ENCODE peak calls at places on chromosomes 16 and 17, in four cellular contexts. One of them, this sample, is unnamed.

GRCh38 chr16:85234310-85235235 is 122.3 kb upstream of the CIBAR2 start:
- DNase-seq in WTC11: peak; percentile 92
- DNase-seq in SK-N-SH: peak; percentile 96
- DNase-seq in GM12878: no peak
- DNase-seq in this sample: peak; percentile 98

GRCh38 chr16:85361441-85362118 is 249.3 kb upstream of the CIBAR2 start:
- DNase-seq in WTC11: no peak
- DNase-seq in SK-N-SH: peak; percentile 77
- DNase-seq in GM12878: no peak
- DNase-seq in this sample: no peak

GRCh38 chr16:1678500-1679098 is 520 bp downstream of the JPT2 start:
- DNase-seq in WTC11: no peak
- DNase-seq in SK-N-SH: no peak
- DNase-seq in GM12878: no peak
- DNase-seq in this sample: peak; percentile 37

GRCh38 chr16:48318630-48319029 is 66.6 kb downstream of the SIAH1 start:
- DNase-seq in WTC11: peak; percentile 18
- DNase-seq in SK-N-SH: no peak
- DNase-seq in GM12878: peak; percentile 23
- DNase-seq in this sample: no peak

GRCh38 chr16:89319883-89320716 is 102.6 kb downstream of the ZNF778 start:
- DNase-seq in WTC11: no peak
- DNase-seq in SK-N-SH: no peak
- DNase-seq in GM12878: peak; percentile 17
- DNase-seq in this sample: peak; percentile 86

GRCh38 chr16:65745-66144 is 6.7 kb downstream of the RHBDF1 start:
- DNase-seq in WTC11: peak; percentile 92
- DNase-seq in SK-N-SH: peak; percentile 95
- DNase-seq in GM12878: no peak
- DNase-seq in this sample: peak; percentile 84

GRCh38 chr17:27544350-27545131 is 86.4 kb upstream of the LGALS9 start:
- DNase-seq in WTC11: no peak
- DNase-seq in SK-N-SH: no peak
- DNase-seq in GM12878: peak; percentile 96
- DNase-seq in this sample: peak; percentile 63

GRCh38 chr17:2365132-2365531 is 27.8 kb downstream of the SGSM2 start:
- DNase-seq in WTC11: no peak
- DNase-seq in SK-N-SH: no peak
- DNase-seq in GM12878: no peak
- DNase-seq in this sample: no peak

GRCh38 chr17:49926886-49927285 is 42.1 kb upstream of the DLX4 start:
- DNase-seq in WTC11: no peak
- DNase-seq in SK-N-SH: no peak
- DNase-seq in GM12878: no peak
- DNase-seq in this sample: peak; percentile 62

GRCh38 chr17:49928126-49928800 is 40.7 kb upstream of the DLX4 start:
- DNase-seq in WTC11: no peak
- DNase-seq in SK-N-SH: no peak
- DNase-seq in GM12878: no peak
- DNase-seq in this sample: no peak

GRCh38 chr17:49931416-49931815 is 37.6 kb upstream of the DLX4 start:
- DNase-seq in WTC11: no peak
- DNase-seq in SK-N-SH: no peak
- DNase-seq in GM12878: no peak
- DNase-seq in this sample: no peak

GRCh38 chr17:49930880-49931279 is 38.1 kb upstream of the DLX4 start:
- DNase-seq in WTC11: no peak
- DNase-seq in SK-N-SH: no peak
- DNase-seq in GM12878: no peak
- DNase-seq in this sample: no peak

DNA sequence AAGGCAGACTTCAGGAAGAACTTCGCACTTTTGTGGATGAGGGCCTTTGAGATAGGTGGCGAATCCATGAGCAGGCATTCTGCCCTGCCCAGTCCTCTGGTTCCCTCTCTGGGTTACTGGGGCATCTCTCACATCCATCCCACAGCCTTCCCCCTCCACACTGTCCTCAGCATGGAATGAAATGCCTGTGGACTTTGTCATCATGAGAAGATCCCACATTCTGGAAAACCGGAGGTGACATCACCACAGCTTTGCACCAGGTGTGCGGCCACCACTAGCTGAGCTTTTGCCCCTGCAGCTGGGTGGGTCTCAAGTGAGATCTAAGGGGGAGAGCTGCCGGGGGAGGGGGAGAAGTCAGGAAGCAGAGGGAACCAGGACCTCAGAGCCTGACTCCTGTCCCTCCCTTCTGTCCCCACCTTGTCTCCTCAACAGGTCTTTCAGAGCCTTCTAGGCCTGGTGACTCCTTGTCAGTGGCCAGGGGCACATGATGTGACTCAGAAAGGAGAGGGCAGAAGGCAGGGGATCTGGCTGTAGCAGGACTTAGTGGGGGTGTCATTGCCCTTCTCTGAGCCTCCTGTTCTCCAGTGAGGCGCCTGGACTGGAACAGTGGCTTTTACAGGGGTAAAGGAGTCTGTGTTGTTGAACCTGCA is 40.0 kb upstream of the DLX4 start:
- DNase-seq in WTC11: no peak
- DNase-seq in SK-N-SH: no peak
- DNase-seq in GM12878: no peak
- DNase-seq in this sample: no peak
- TF ChIP-seq USF1 in WTC11: no peak
- TF ChIP-seq USF1 in SK-N-SH: no peak
- TF ChIP-seq USF1 in GM12878: no peak
- TF ChIP-seq USF1 in this sample: no peak

DNA sequence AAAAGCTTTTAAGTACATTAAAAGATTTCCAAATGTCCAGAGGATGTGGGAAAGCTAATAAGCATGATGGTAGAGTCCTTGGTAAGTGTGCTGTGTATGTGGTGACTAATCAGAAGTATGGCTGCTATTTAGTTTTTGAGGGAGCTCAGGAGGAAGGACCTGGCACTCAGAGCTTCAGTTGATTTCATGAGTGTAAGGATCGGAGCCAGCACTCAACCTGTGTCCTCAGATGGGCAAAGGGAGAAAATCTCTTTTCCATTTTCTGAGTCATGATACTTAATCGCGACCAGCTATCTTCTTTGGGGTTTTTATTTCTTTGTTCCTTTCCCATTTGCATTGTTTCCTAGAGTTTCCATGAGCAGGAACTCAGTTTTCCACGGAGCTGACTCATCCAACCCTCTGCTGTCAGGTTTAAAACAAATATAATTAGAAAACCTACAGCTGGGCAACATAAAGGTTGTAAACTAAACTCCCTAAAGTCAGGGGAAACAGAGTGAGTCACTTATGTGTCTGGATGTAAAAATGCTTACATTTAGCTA is 125.4 kb downstream of the MAP2K6 start:
- DNase-seq in WTC11: no peak
- DNase-seq in SK-N-SH: no peak
- DNase-seq in GM12878: no peak
- DNase-seq in this sample: no peak
- TF ChIP-seq USF1 in WTC11: no peak
- TF ChIP-seq USF1 in SK-N-SH: no peak
- TF ChIP-seq USF1 in GM12878: no peak
- TF ChIP-seq USF1 in this sample: no peak

GRCh38 chr16:24995469-24995868 is 19.7 kb downstream of the ARHGAP17 start:
- DNase-seq in WTC11: peak; percentile 39
- DNase-seq in SK-N-SH: no peak
- DNase-seq in GM12878: no peak
- DNase-seq in this sample: peak; percentile 34

GRCh38 chr16:24995033-24995432 is 20.1 kb downstream of the ARHGAP17 start:
- DNase-seq in WTC11: no peak
- DNase-seq in SK-N-SH: no peak
- DNase-seq in GM12878: no peak
- DNase-seq in this sample: no peak

GRCh38 chr16:24996301-24996700 is 18.9 kb downstream of the ARHGAP17 start:
- DNase-seq in WTC11: no peak
- DNase-seq in SK-N-SH: no peak
- DNase-seq in GM12878: no peak
- DNase-seq in this sample: no peak

GRCh38 chr16:24992696-24993095 is 22.5 kb downstream of the ARHGAP17 start:
- DNase-seq in WTC11: no peak
- DNase-seq in SK-N-SH: no peak
- DNase-seq in GM12878: no peak
- DNase-seq in this sample: no peak

DNA sequence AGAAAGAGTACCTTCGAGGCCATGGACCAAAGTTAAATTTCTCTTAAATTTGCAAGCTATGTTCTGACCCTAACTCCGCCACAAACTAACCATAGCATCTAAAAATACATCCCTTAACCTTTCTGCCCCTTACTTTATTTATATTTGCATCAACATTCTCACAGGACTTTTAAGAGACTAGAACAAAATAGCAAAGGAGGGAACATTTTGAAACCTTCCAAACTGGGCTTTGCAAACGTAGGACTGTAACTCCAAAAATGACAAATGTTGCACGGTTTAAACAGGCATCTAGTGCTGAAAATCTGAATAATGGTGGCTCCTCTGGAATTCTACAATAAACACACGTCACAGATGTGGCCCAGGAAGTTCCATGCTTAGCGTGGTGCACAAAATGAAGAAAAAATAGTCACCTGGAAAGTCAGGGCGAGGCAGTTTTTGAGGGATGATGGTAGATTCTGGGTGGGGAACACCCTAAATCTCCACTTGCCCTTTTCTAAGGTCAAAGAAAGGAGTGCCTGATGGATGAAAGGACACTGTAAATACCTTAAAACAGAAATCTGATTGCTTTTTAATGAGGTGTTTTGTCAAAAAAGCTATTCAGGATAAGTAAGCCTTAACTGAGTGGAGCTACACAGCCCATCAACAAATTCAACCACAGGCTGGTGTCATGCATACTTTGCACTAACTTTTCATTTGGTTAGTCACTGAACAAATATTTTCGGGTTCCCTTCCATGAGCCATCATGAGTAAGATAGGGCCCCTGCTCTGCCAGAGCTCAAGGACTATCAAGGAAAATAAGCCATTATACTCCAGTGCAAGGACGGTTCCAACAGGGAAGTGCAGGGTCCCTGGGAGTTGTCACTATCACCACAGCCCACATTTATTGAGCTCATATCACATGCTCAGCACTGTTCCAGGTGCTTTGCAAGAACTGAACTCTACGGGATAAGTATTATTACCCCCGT is 21.2 kb downstream of the ARHGAP17 start:
- DNase-seq in WTC11: no peak
- DNase-seq in SK-N-SH: no peak
- DNase-seq in GM12878: no peak
- DNase-seq in this sample: peak; percentile 16
- TF ChIP-seq USF1 in WTC11: no peak
- TF ChIP-seq USF1 in SK-N-SH: no peak
- TF ChIP-seq USF1 in GM12878: no peak
- TF ChIP-seq USF1 in this sample: no peak

DNA sequence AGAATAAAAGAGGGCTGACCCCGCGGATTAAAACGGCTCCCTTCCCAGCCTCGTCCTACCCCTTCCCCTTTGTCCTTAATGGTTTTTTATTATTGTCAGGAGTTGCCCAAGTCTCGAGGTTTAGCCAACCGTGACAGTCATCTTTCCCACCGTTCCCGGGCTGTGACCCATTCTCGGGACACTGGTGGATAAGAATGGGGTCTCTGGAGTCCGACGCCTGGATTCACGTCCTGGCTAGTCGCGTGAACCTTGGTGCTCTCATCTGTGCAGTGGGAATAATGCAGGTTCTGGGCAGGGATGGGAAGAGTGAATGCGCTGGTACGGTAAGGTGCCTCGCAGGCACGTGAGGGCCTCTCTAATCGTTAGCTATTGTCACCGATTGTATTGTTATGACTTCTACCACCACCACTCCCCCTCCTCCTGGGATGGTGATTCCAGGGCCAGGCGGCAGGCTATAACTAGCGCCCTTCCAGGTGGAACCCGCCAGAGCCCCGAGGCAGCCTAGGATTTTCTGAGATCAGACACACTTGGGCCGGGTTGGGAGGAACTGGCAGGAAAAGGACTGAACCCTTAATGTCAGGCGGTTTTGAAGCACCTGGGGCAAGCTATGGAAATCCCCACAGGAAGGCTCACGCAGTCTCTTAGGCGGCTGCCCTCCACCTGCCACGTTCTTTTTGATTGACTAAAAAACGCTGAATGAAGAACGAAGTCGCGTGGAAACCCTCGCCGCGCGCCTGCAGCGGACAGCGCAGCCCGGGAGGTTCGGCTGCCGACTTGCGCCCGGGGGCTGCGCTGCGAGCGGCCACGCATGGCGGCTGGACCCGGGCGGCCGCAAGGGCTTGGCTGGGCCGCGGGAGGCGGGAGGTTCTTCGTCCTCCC is 2.7 kb downstream of the HS3ST3B1 start:
- DNase-seq in WTC11: peak; percentile 37
- DNase-seq in SK-N-SH: no peak
- DNase-seq in GM12878: no peak
- DNase-seq in this sample: peak; percentile 18
- TF ChIP-seq USF1 in WTC11: peak; percentile 63
- TF ChIP-seq USF1 in SK-N-SH: no peak
- TF ChIP-seq USF1 in GM12878: no peak
- TF ChIP-seq USF1 in this sample: peak; percentile 31

DNA sequence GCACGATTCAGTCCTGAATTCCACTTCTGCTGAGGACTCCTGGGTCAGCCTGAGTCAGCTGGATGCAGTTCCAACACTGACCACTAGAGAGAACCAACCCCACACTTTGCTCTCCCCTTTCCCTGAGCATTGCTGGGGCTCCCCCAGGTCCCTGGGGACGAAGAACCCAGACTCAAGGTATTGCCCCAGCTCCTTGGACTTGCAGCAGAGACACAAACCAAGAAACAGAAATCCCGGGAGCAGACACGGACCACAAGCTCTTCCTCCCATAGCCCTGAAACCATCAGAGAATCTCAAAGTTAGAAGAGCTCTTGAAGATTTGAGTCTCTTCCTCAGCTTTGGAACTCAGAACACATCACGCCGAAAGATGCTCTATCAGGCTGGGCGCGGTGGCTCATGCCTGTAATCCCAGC is 678 bp upstream of the GH1 start:
- DNase-seq in WTC11: peak; percentile 81
- DNase-seq in SK-N-SH: peak; percentile 89
- DNase-seq in GM12878: peak; percentile 71
- DNase-seq in this sample: peak; percentile 79
- TF ChIP-seq USF1 in WTC11: no peak
- TF ChIP-seq USF1 in SK-N-SH: no peak
- TF ChIP-seq USF1 in GM12878: no peak
- TF ChIP-seq USF1 in this sample: no peak

DNA sequence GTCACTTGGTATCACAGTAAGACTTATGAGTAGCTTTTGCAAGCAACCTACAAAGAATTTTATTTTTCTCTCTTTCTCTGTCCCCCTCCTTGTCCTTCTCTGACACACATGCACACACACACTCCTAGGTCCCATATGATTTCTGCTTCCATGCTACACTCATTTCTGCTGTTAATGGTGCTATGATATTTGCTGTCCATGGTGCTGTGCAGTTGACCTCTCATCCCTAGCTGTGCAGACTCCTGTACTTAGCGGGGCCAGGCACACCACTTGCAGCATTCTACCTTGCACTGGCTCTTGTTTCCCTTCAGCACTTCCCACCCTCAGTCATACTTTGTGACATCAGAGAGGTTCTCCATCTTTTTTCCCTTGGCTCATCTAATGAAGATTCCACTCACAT is 158.9 kb upstream of the CNTNAP4 start:
- DNase-seq in WTC11: no peak
- DNase-seq in SK-N-SH: no peak
- DNase-seq in GM12878: no peak
- DNase-seq in this sample: no peak
- TF ChIP-seq USF1 in WTC11: no peak
- TF ChIP-seq USF1 in SK-N-SH: no peak
- TF ChIP-seq USF1 in GM12878: no peak
- TF ChIP-seq USF1 in this sample: no peak

GRCh38 chr16:10601444-10602401 is 21.3 kb upstream of the EMP2 start:
- DNase-seq in WTC11: no peak
- DNase-seq in SK-N-SH: no peak
- DNase-seq in GM12878: no peak
- DNase-seq in this sample: no peak
- TF ChIP-seq USF1 in WTC11: no peak
- TF ChIP-seq USF1 in SK-N-SH: no peak
- TF ChIP-seq USF1 in GM12878: no peak
- TF ChIP-seq USF1 in this sample: no peak